ENCODE peak calls at places on chromosomes 2 and 18, in eight cellular contexts. One of them, this sample, is unnamed.

GRCh38 chr2:44121899-44122298 is 46.8 kb upstream of the PPM1B start:
- DNase-seq in brain pericyte: no peak
- DNase-seq in activated CD4-positive, CD25-positive, alpha-beta regulatory T cell treated with anti-CD3 and anti-CD28 coated beads, Interleukin-2, amount 50 U/mL, for 16 hours: no peak
- DNase-seq in astrocyte of the spinal cord: no peak
- DNase-seq in myocyte: no peak
- DNase-seq in hepatic stellate cell: no peak
- DNase-seq in endothelial cell of umbilical vein: no peak
- DNase-seq in kidney tubule cell: no peak
- DNase-seq in this sample: no peak

GRCh38 chr2:144354953-144355352 is 165.0 kb downstream of the ZEB2 start:
- DNase-seq in endothelial cell of umbilical vein: no peak
- DNase-seq in hepatic stellate cell: no peak
- DNase-seq in brain pericyte: no peak
- DNase-seq in activated CD4-positive, CD25-positive, alpha-beta regulatory T cell treated with anti-CD3 and anti-CD28 coated beads, Interleukin-2, amount 50 U/mL, for 16 hours: no peak
- DNase-seq in kidney tubule cell: peak; percentile 31
- DNase-seq in astrocyte of the spinal cord: no peak
- DNase-seq in myocyte: no peak
- DNase-seq in this sample: peak; percentile 21

GRCh38 chr18:21672868-21673267 is 31.7 kb downstream of the ABHD3 start:
- DNase-seq in endothelial cell of umbilical vein: peak; percentile 7
- DNase-seq in hepatic stellate cell: no peak
- DNase-seq in kidney tubule cell: peak; percentile 98
- DNase-seq in brain pericyte: no peak
- DNase-seq in astrocyte of the spinal cord: peak; percentile 29
- DNase-seq in activated CD4-positive, CD25-positive, alpha-beta regulatory T cell treated with anti-CD3 and anti-CD28 coated beads, Interleukin-2, amount 50 U/mL, for 16 hours: no peak
- DNase-seq in myocyte: peak; percentile 28
- DNase-seq in this sample: peak; percentile 77

GRCh38 chr2:148965596-148966431 is 72.7 kb upstream of the LYPD6B start:
- DNase-seq in hepatic stellate cell: no peak
- DNase-seq in endothelial cell of umbilical vein: no peak
- DNase-seq in myocyte: no peak
- DNase-seq in activated CD4-positive, CD25-positive, alpha-beta regulatory T cell treated with anti-CD3 and anti-CD28 coated beads, Interleukin-2, amount 50 U/mL, for 16 hours: no peak
- DNase-seq in brain pericyte: no peak
- DNase-seq in astrocyte of the spinal cord: no peak
- DNase-seq in kidney tubule cell: no peak
- DNase-seq in this sample: no peak

GRCh38 chr2:8168876-8169275 is 513.0 kb upstream of the ID2 start:
- DNase-seq in myocyte: no peak
- DNase-seq in endothelial cell of umbilical vein: no peak
- DNase-seq in hepatic stellate cell: no peak
- DNase-seq in kidney tubule cell: no peak
- DNase-seq in brain pericyte: no peak
- DNase-seq in activated CD4-positive, CD25-positive, alpha-beta regulatory T cell treated with anti-CD3 and anti-CD28 coated beads, Interleukin-2, amount 50 U/mL, for 16 hours: no peak
- DNase-seq in astrocyte of the spinal cord: no peak
- DNase-seq in this sample: no peak

GRCh38 chr2:219969508-219969907 is 342.1 kb downstream of the SLC4A3 start:
- DNase-seq in endothelial cell of umbilical vein: no peak
- DNase-seq in astrocyte of the spinal cord: peak; percentile 57
- DNase-seq in myocyte: peak; percentile 78
- DNase-seq in hepatic stellate cell: no peak
- DNase-seq in brain pericyte: no peak
- DNase-seq in activated CD4-positive, CD25-positive, alpha-beta regulatory T cell treated with anti-CD3 and anti-CD28 coated beads, Interleukin-2, amount 50 U/mL, for 16 hours: no peak
- DNase-seq in kidney tubule cell: peak; percentile 30
- DNase-seq in this sample: peak; percentile 92

GRCh38 chr2:18645315-18645714 is 55.9 kb upstream of the NT5C1B start:
- DNase-seq in astrocyte of the spinal cord: no peak
- DNase-seq in activated CD4-positive, CD25-positive, alpha-beta regulatory T cell treated with anti-CD3 and anti-CD28 coated beads, Interleukin-2, amount 50 U/mL, for 16 hours: no peak
- DNase-seq in endothelial cell of umbilical vein: no peak
- DNase-seq in brain pericyte: no peak
- DNase-seq in myocyte: no peak
- DNase-seq in hepatic stellate cell: no peak
- DNase-seq in kidney tubule cell: peak; percentile 20
- DNase-seq in this sample: peak; percentile 71

GRCh38 chr18:78731423-78732032 is 248.1 kb upstream of the SALL3 start:
- DNase-seq in activated CD4-positive, CD25-positive, alpha-beta regulatory T cell treated with anti-CD3 and anti-CD28 coated beads, Interleukin-2, amount 50 U/mL, for 16 hours: no peak
- DNase-seq in hepatic stellate cell: no peak
- DNase-seq in brain pericyte: no peak
- DNase-seq in myocyte: no peak
- DNase-seq in astrocyte of the spinal cord: no peak
- DNase-seq in endothelial cell of umbilical vein: no peak
- DNase-seq in kidney tubule cell: no peak
- DNase-seq in this sample: no peak

GRCh38 chr2:11554430-11554764 is 20.6 kb downstream of the GREB1 start:
- DNase-seq in hepatic stellate cell: no peak
- DNase-seq in endothelial cell of umbilical vein: no peak
- DNase-seq in myocyte: no peak
- DNase-seq in astrocyte of the spinal cord: no peak
- DNase-seq in kidney tubule cell: no peak
- DNase-seq in brain pericyte: no peak
- DNase-seq in activated CD4-positive, CD25-positive, alpha-beta regulatory T cell treated with anti-CD3 and anti-CD28 coated beads, Interleukin-2, amount 50 U/mL, for 16 hours: no peak
- DNase-seq in this sample: no peak

This sample was measured in epithelial cell of esophagus.